ENCODE peak calls at places on chromosomes 11 and 22, in five cellular contexts. C is HS-5; R is GM10248; V is AG04450; F is activated CD8-positive, alpha-beta memory T cell treated with anti-CD3 and anti-CD28 coated beads for 1 hour. L is an unnamed sample.

GRCh38 chr11:86063536-86063935 is 5.3 kb downstream of the PICALM start:
- DNase-seq in C (peak), V (no peak), R (no peak), F (no peak), L (no peak)

GRCh38 chr11:18650859-18651557 is 16.9 kb upstream of the SPTY2D1 start:
- DNase-seq in C (no peak), F (no peak), V (peak), R (peak), L (peak)

GRCh38 chr11:43904737-43905515 is 24.3 kb downstream of the ALKBH3 start:
- DNase-seq in V (no peak), C (no peak), R (no peak), F (no peak), L (no peak)

GRCh38 chr22:35020517-35020916 is 45.4 kb upstream of the ISX start:
- DNase-seq in F (no peak), V (no peak), R (no peak), C (no peak), L (no peak)

GRCh38 chr11:112724194-112724790 is 236.9 kb upstream of the NCAM1 start:
- DNase-seq in V (no peak), C (no peak), F (no peak), R (no peak), L (no peak)

GRCh38 chr11:112162761-112163669 is 879 bp downstream of the IL18 start:
- DNase-seq in R (no peak), F (no peak), V (no peak), C (no peak), L (no peak)

GRCh38 chr11:30984827-30985226 is 384.7 kb downstream of the DCDC1 start:
- DNase-seq in V (no peak), C (peak), R (no peak), F (no peak), L (no peak)

GRCh38 chr11:128593281-128593680 is 5.9 kb upstream of the ETS1 start:
- DNase-seq in F (no peak), R (no peak), V (no peak), C (no peak), L (no peak)

GRCh38 chr11:119307219-119307618 is 9.7 kb downstream of the MCAM start:
- DNase-seq in C (no peak), F (no peak), V (no peak), R (no peak), L (no peak)

GRCh38 chr11:1041936-1042608 is 5.6 kb upstream of the MUC6 start:
- DNase-seq in C (no peak), F (no peak), V (no peak), R (no peak), L (no peak)

GRCh38 chr11:31986201-31986889 is 104.5 kb upstream of the RCN1 start:
- DNase-seq in R (no peak), C (no peak), V (no peak), F (no peak), L (no peak)

GRCh38 chr11:85407648-85408047 is 219.5 kb downstream of the DLG2 start:
- DNase-seq in R (no peak), C (no peak), F (no peak), V (no peak), L (no peak)

GRCh38 chr22:23414727-23415489 is 165.2 kb downstream of the IGLL1 start:
- DNase-seq in R (no peak), C (no peak), F (no peak), V (no peak), L (no peak)

L was measured in MM.1S.